ENCODE peak calls at places on chromosomes 3 and 15, in five cellular contexts. Y, N, P, I and A are unnamed samples.

GRCh38 chr3:13705702-13706280 is 156.9 kb downstream of the FBLN2 start:
- DNase-seq in Y (no peak), N (no peak), P (no peak), I (no peak), A (peak)

GRCh38 chr3:156687023-156687422 is 12.6 kb downstream of the TIPARP start:
- DNase-seq in Y (no peak), N (no peak), P (no peak), I (no peak), A (no peak)

GRCh38 chr15:79811406-79812405 is 85.1 kb downstream of the MTHFS start:
- DNase-seq in Y (no peak), N (peak), P (no peak), I (no peak), A (peak)

GRCh38 chr3:145015243-145015642 is 1043.6 kb downstream of the DIPK2A start:
- DNase-seq in Y (no peak), N (peak), P (no peak), I (no peak), A (no peak)

GRCh38 chr3:85796140-85796539 is 837.4 kb downstream of the CADM2 start:
- DNase-seq in Y (no peak), N (no peak), P (peak), I (no peak), A (no peak)

GRCh38 chr3:39521456-39521855 is 54.0 kb downstream of the MOBP start:
- DNase-seq in Y (no peak), N (no peak), P (no peak), I (no peak), A (no peak)

GRCh38 chr15:90664650-90665287 is 52.4 kb upstream of the BLM start:
- DNase-seq in Y (no peak), N (no peak), P (peak), I (no peak), A (peak)

GRCh38 chr3:12897537-12898289 is 56.3 kb upstream of the RPL32 start:
- DNase-seq in Y (no peak), N (no peak), P (no peak), I (no peak), A (no peak)

GRCh38 chr3:143482106-143483088 is 362.8 kb downstream of the CHST2 start:
- DNase-seq in Y (no peak), N (peak), P (no peak), I (no peak), A (no peak)

GRCh38 chr15:58762731-58763130 is 8.4 kb upstream of the MINDY2 start:
- DNase-seq in Y (no peak), N (no peak), P (no peak), I (no peak), A (no peak)

GRCh38 chr15:40823572-40824343 is 4.8 kb downstream of the PPP1R14D start:
- DNase-seq in Y (no peak), N (no peak), P (no peak), I (no peak), A (no peak)

GRCh38 chr3:33636125-33636855 is 81.8 kb downstream of the CLASP2 start:
- DNase-seq in Y (no peak), N (peak), P (peak), I (no peak), A (no peak)

GRCh38 chr15:67690936-67691335 is 134.4 kb upstream of the SKOR1 start:
- DNase-seq in Y (no peak), N (no peak), P (peak), I (no peak), A (no peak)

GRCh38 chr3:32569540-32570425 is 875 bp downstream of the DYNC1LI1 start:
- DNase-seq in Y (peak), N (peak), P (peak), I (no peak), A (peak)

GRCh38 chr3:45104715-45105711 is 41.2 kb downstream of the CDCP1 start:
- DNase-seq in Y (no peak), N (no peak), P (no peak), I (no peak), A (no peak)

GRCh38 chr15:55248895-55249294 is 40.7 kb downstream of the RAB27A start:
- DNase-seq in Y (no peak), N (no peak), P (no peak), I (no peak), A (no peak)

GRCh38 chr3:193559100-193559499 is 4.4 kb upstream of the ATP13A4 start:
- DNase-seq in Y (no peak), N (no peak), P (no peak), I (no peak), A (no peak)

GRCh38 chr15:91099616-91100560 is at the start of gene SV2B:
- DNase-seq in Y (peak), N (no peak), P (peak), I (no peak), A (no peak)

GRCh38 chr3:178807694-178808093 is 263.9 kb downstream of the ZMAT3 start:
- DNase-seq in Y (no peak), N (no peak), P (no peak), I (no peak), A (no peak)

GRCh38 chr3:137771401-137772230 is 7.5 kb downstream of the SOX14 start:
- DNase-seq in Y (no peak), N (no peak), P (no peak), I (no peak), A (no peak)

GRCh38 chr3:55482496-55483195 is 4.5 kb downstream of the WNT5A start:
- DNase-seq in Y (no peak), N (no peak), P (no peak), I (no peak), A (no peak)